ENCODE peak calls at places on chromosomes 6 and 20, in eight cellular contexts. A is AG09319; K is CD8-positive, alpha-beta memory T cell; T is MV-4-11; H is SW 1271; X is ascending aorta; J is A549; G is GM03348. V is an unnamed sample.

GRCh38 chr20:35042268-35042667 is 50.3 kb downstream of the TRPC4AP start:
- DNase-seq in A (no peak), K (no peak), T (no peak), H (no peak), X (no peak), J (no peak), G (no peak), V (no peak)

GRCh38 chr20:63894358-63895201 is at the start of gene DNAJC5:
- DNase-seq in A (peak), K (peak), T (peak), H (peak), X (peak), J (peak), G (peak), V (peak)

GRCh38 chr6:137983269-137983668 is 116.2 kb downstream of the TNFAIP3 start:
- DNase-seq in A (no peak), K (no peak), T (no peak), H (no peak), X (no peak), J (no peak), G (no peak), V (no peak)

GRCh38 chr20:58309607-58310290 is at the start of gene RAB22A:
- DNase-seq in A (peak), K (peak), T (peak), H (peak), X (peak), J (peak), G (peak), V (peak)

GRCh38 chr20:24337074-24337473 is 132.4 kb upstream of the SYNDIG1 start:
- DNase-seq in A (no peak), K (no peak), T (peak), H (peak), X (no peak), J (no peak), G (peak), V (peak)

GRCh38 chr6:121520337-121521163 is 85.1 kb downstream of the GJA1 start:
- DNase-seq in A (peak), K (no peak), T (no peak), H (no peak), X (peak), J (peak), G (no peak), V (peak)

GRCh38 chr6:51019785-51020184 is 201.1 kb downstream of the TFAP2B start:
- DNase-seq in A (no peak), K (no peak), T (no peak), H (no peak), X (no peak), J (no peak), G (no peak), V (no peak)

GRCh38 chr6:97969065-97969464 is 686.0 kb upstream of the MMS22L start:
- DNase-seq in A (no peak), K (no peak), T (no peak), H (no peak), X (no peak), J (no peak), G (no peak), V (no peak)

GRCh38 chr20:37151529-37151928 is 27.6 kb upstream of the RPN2 start:
- DNase-seq in A (no peak), K (no peak), T (no peak), H (no peak), X (no peak), J (no peak), G (no peak), V (no peak)

GRCh38 chr6:134257516-134257915 is 60.4 kb downstream of the SGK1 start:
- DNase-seq in A (no peak), K (no peak), T (no peak), H (no peak), X (no peak), J (no peak), G (no peak), V (no peak)

GRCh38 chr6:115690854-115691253 is 369.8 kb downstream of the FRK start:
- DNase-seq in A (no peak), K (no peak), T (no peak), H (no peak), X (no peak), J (no peak), G (no peak), V (no peak)

GRCh38 chr6:19602614-19603013 is 234.6 kb upstream of the ID4 start:
- DNase-seq in A (no peak), K (no peak), T (no peak), H (no peak), X (no peak), J (no peak), G (no peak), V (no peak)

GRCh38 chr6:106966229-106966628 is 8.3 kb downstream of the CD24 start:
- DNase-seq in A (no peak), K (no peak), T (no peak), H (no peak), X (no peak), J (no peak), G (no peak), V (no peak)

GRCh38 chr6:167245586-167245985 is 45.5 kb upstream of the UNC93A start:
- DNase-seq in A (no peak), K (no peak), T (no peak), H (no peak), X (no peak), J (no peak), G (no peak), V (no peak)

GRCh38 chr6:16481680-16482079 is 243.3 kb downstream of the GMPR start:
- DNase-seq in A (no peak), K (peak), T (no peak), H (no peak), X (no peak), J (no peak), G (no peak), V (no peak)

GRCh38 chr20:911882-912600 is 4.1 kb downstream of the ANGPT4 start:
- DNase-seq in A (no peak), K (no peak), T (no peak), H (no peak), X (no peak), J (no peak), G (no peak), V (no peak)

GRCh38 chr6:498795-499231 is 107.3 kb downstream of the IRF4 start:
- DNase-seq in A (no peak), K (peak), T (peak), H (no peak), X (no peak), J (no peak), G (no peak), V (no peak)

GRCh38 chr6:11931296-11932035 is 80.6 kb upstream of the HIVEP1 start:
- DNase-seq in A (no peak), K (no peak), T (no peak), H (no peak), X (no peak), J (no peak), G (no peak), V (no peak)

GRCh38 chr6:24949020-24949569 is 13.3 kb upstream of the RIPOR2 start:
- DNase-seq in A (no peak), K (peak), T (peak), H (no peak), X (no peak), J (no peak), G (no peak), V (no peak)

GRCh38 chr6:16153451-16153850 is 24.6 kb downstream of the MYLIP start:
- DNase-seq in A (no peak), K (no peak), T (no peak), H (no peak), X (no peak), J (no peak), G (no peak), V (no peak)